ENCODE peak calls at places on chromosomes 6 and 20, in six cellular contexts. X, B, M, J, Z and F are unnamed samples.

GRCh38 chr6:16391451-16391912 is 153.1 kb downstream of the GMPR start:
- DNase-seq in M (no peak), X (no peak), B (no peak), J (no peak), Z (no peak), F (no peak)

GRCh38 chr20:43831496-43832065 is 83.1 kb upstream of the TOX2 start:
- DNase-seq in Z (no peak), J (no peak), X (no peak), M (no peak), B (no peak), F (no peak)

GRCh38 chr20:61647741-61648140 is 395.7 kb downstream of the CDH4 start:
- DNase-seq in X (no peak), Z (no peak), M (no peak), B (no peak), J (no peak), F (no peak)

GRCh38 chr20:34294563-34294962 is 8.6 kb downstream of the AHCY start:
- DNase-seq in B (no peak), M (no peak), Z (no peak), X (no peak), J (no peak), F (no peak)

GRCh38 chr6:93678841-93679454 is 259.6 kb upstream of the EPHA7 start:
- DNase-seq in J (no peak), X (no peak), M (no peak), Z (no peak), B (no peak), F (no peak)

GRCh38 chr6:101080597-101080996 is 199.5 kb upstream of the ASCC3 start:
- DNase-seq in B (no peak), M (no peak), X (no peak), J (no peak), Z (no peak), F (no peak)

GRCh38 chr20:24684954-24685691 is 215.7 kb downstream of the SYNDIG1 start:
- DNase-seq in J (peak; percentile 10), X (no peak), B (no peak), M (no peak), Z (no peak), F (no peak)

GRCh38 chr6:43705996-43706395 is 18.4 kb upstream of the MRPS18A start:
- DNase-seq in Z (no peak), B (no peak), M (no peak), J (no peak), X (no peak), F (no peak)

GRCh38 chr6:112639436-112639835 is 292.3 kb downstream of the RFPL4B start:
- DNase-seq in M (no peak), X (no peak), Z (no peak), B (no peak), J (no peak), F (no peak)

GRCh38 chr6:135291288-135292116 is 110.4 kb downstream of the MYB start:
- DNase-seq in B (no peak), J (no peak), M (peak; percentile 11), X (no peak), Z (peak; percentile 64), F (peak; percentile 12)

GRCh38 chr6:43335469-43335868 is 26.8 kb upstream of the CRIP3 start:
- DNase-seq in B (no peak), Z (no peak), M (no peak), X (no peak), J (no peak), F (no peak)

GRCh38 chr6:9581155-9581554 is 833.7 kb downstream of the TFAP2A start:
- DNase-seq in B (no peak), Z (no peak), X (no peak), J (no peak), M (no peak), F (no peak)

GRCh38 chr6:22082278-22082677 is 214.6 kb downstream of the PRL start:
- DNase-seq in B (no peak), X (no peak), Z (no peak), J (no peak), M (no peak), F (no peak)

GRCh38 chr20:47672166-47672565 is 113.1 kb downstream of the SULF2 start:
- DNase-seq in J (no peak), B (no peak), Z (no peak), X (no peak), M (no peak), F (no peak)

GRCh38 chr6:89611666-89612065 is 26.9 kb downstream of the LYRM2 start:
- DNase-seq in J (no peak), M (no peak), Z (no peak), B (no peak), X (no peak), F (no peak)

GRCh38 chr6:15608406-15608805 is 54.4 kb downstream of the DTNBP1 start:
- DNase-seq in M (no peak), J (no peak), B (no peak), X (no peak), Z (no peak), F (peak; percentile 21)

GRCh38 chr6:77362055-77362454 is 101.2 kb downstream of the HTR1B start:
- DNase-seq in X (no peak), M (no peak), J (no peak), Z (no peak), B (no peak), F (no peak)

GRCh38 chr6:107576852-107577251 is 86.9 kb downstream of the SOBP start:
- DNase-seq in M (no peak), X (no peak), J (no peak), Z (no peak), B (no peak), F (no peak)

GRCh38 chr6:38024908-38025307 is 205.4 kb downstream of the ZFAND3 start:
- DNase-seq in B (no peak), X (no peak), Z (no peak), J (no peak), M (no peak), F (no peak)

GRCh38 chr6:131744888-131745287 is 34.1 kb upstream of the CTAGE9 start:
- DNase-seq in M (no peak), B (no peak), X (no peak), J (no peak), Z (no peak), F (no peak)

GRCh38 chr6:34338377-34338776 is 54.1 kb downstream of the NUDT3 start:
- DNase-seq in B (no peak), M (no peak), Z (no peak), X (no peak), J (no peak), F (no peak)

GRCh38 chr6:155315516-155315871 is 1.2 kb upstream of the TFB1M start:
- DNase-seq in X (no peak), J (no peak), Z (peak; percentile 45), B (no peak), M (peak; percentile 71), F (no peak)

GRCh38 chr6:170230520-170231390 is 60.1 kb downstream of the DLL1 start:
- DNase-seq in M (no peak), X (no peak), Z (no peak), J (no peak), B (no peak), F (no peak)

GRCh38 chr6:119182875-119183274 is 104.4 kb upstream of the FAM184A start:
- DNase-seq in J (no peak), M (no peak), B (no peak), Z (no peak), X (no peak), F (no peak)

GRCh38 chr20:16966276-16966880 is 218.2 kb downstream of the OTOR start:
- DNase-seq in Z (no peak), M (no peak), X (no peak), B (no peak), J (no peak), F (no peak)

GRCh38 chr6:136788069-136788902 is 4.0 kb downstream of the MAP3K5 start:
- DNase-seq in B (no peak), M (no peak), Z (no peak), J (no peak), X (no peak), F (no peak)

GRCh38 chr6:44554901-44555300 is 167.4 kb downstream of the CDC5L start:
- DNase-seq in M (no peak), X (no peak), Z (no peak), J (no peak), B (no peak), F (no peak)

GRCh38 chr20:19071902-19072498 is 140.4 kb upstream of the SLC24A3 start:
- DNase-seq in B (no peak), X (no peak), J (no peak), Z (no peak), M (no peak), F (no peak)

GRCh38 chr6:22349051-22349450 is 52.2 kb upstream of the PRL start:
- DNase-seq in Z (peak; percentile 49), M (no peak), J (no peak), X (no peak), B (no peak), F (no peak)

GRCh38 chr6:36323062-36323461 is 13.6 kb downstream of the BNIP5 start:
- DNase-seq in X (peak; percentile 83), Z (no peak), J (no peak), B (no peak), M (no peak), F (no peak)

GRCh38 chr6:3410385-3411360 is 46.2 kb downstream of the SLC22A23 start:
- DNase-seq in B (no peak), M (peak; percentile 95), X (peak; percentile 62), J (no peak), Z (peak; percentile 91), F (peak; percentile 51)

GRCh38 chr6:136306466-136306865 is 16.8 kb upstream of the BCLAF1 start:
- DNase-seq in B (no peak), Z (no peak), J (no peak), X (no peak), M (no peak), F (no peak)

GRCh38 chr6:2129076-2129695 is 116.2 kb downstream of the GMDS start:
- DNase-seq in B (peak; percentile 43), M (no peak), Z (no peak), X (no peak), J (no peak), F (no peak)
- H3K9ac ChIP-seq in B (no peak overlapping the region), M (no peak overlapping the region), Z (no peak overlapping the region), X (no peak overlapping the region), J (no peak overlapping the region), F (no peak overlapping the region)

GRCh38 chr6:25971187-25971811 is 8.7 kb downstream of the TRIM38 start:
- DNase-seq in Z (peak; percentile 87), B (no peak), X (no peak), M (peak; percentile 29), J (no peak), F (peak; percentile 73)
- TF ChIP-seq SIN3A in Z (no peak), B (no peak), X (no peak), M (no peak), J (no peak), F (peak; percentile 42)

GRCh38 chr6:52663935-52664184 is 7.1 kb upstream of the TMEM14A start:
- DNase-seq in B (no peak), M (no peak), Z (no peak), X (no peak), J (no peak), F (no peak)
- H3K9ac ChIP-seq in B (peak overlapping the region; percentile 75), M (peak overlapping the region; percentile 69), Z (peak overlapping the region; percentile 96), X (peak overlapping the region; percentile 67), J (peak overlapping the region; percentile 9), F (peak overlapping the region; percentile 53)

DNA sequence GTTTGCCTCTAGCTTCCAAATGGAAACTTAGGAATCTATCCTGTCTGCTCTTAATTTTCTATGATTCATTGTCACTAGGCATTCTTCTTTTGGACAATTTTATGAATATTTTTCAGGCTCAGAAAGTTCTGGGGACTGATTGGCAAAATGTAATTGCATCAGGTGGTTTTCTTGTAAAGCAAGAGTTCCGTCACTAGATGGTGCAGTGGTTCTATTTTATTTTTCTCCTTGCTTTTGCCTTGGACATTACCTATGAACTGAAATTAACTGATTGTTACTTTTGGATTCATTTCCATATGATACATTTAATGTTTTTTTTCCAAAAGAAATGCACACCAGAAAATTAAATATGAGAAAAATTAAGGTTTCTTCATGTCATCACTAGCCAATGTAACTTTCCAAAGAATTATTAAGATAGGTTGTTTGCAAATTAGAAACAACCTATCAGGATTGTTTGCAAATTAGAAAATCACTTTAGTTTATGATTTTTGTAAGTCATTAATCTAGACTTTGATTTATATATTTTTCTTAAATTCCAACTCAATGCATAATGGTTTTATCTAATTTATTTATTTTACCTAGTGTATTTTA is 48.0 kb downstream of the TMEM170B start:
- DNase-seq in Z (peak; percentile 64), J (no peak), M (peak; percentile 55), X (peak; percentile 51), B (peak; percentile 32), F (peak; percentile 44)
- TF ChIP-seq SIN3A in Z (no peak), J (no peak), M (no peak), X (no peak), B (no peak), F (no peak)